ENCODE peak calls at places on chromosome 11, in ten cellular contexts. One of them, this sample, is unnamed.

GRCh38 chr11:80096736-80097135 is 655.9 kb upstream of the TENM4 start:
- DNase-seq in T-helper 2 cell: no peak
- DNase-seq in heart right ventricle: no peak
- DNase-seq in NCI-H446: no peak
- DNase-seq in BE2C: no peak
- DNase-seq in EH: peak; percentile 97
- DNase-seq in activated T-cell treated with anti-CD3 and anti-CD28 coated beads, Interleukin-2, amount 50 U/mL, for 72 hours: no peak
- DNase-seq in BJ: peak; percentile 82
- DNase-seq in mesothelial cell of epicardium: no peak
- DNase-seq in posterior vena cava: no peak
- DNase-seq in this sample: no peak

GRCh38 chr11:7544021-7544420 is 30.2 kb downstream of the PPFIBP2 start:
- DNase-seq in heart right ventricle: no peak
- DNase-seq in T-helper 2 cell: no peak
- DNase-seq in mesothelial cell of epicardium: no peak
- DNase-seq in BJ: no peak
- DNase-seq in NCI-H446: no peak
- DNase-seq in activated T-cell treated with anti-CD3 and anti-CD28 coated beads, Interleukin-2, amount 50 U/mL, for 72 hours: no peak
- DNase-seq in posterior vena cava: no peak
- DNase-seq in BE2C: no peak
- DNase-seq in EH: no peak
- DNase-seq in this sample: no peak

GRCh38 chr11:119056397-119056999 is 507 bp downstream of the HYOU1 start:
- DNase-seq in T-helper 2 cell: peak; percentile 52
- DNase-seq in posterior vena cava: no peak
- DNase-seq in heart right ventricle: peak; percentile 24
- DNase-seq in EH: peak; percentile 15
- DNase-seq in BJ: no peak
- DNase-seq in activated T-cell treated with anti-CD3 and anti-CD28 coated beads, Interleukin-2, amount 50 U/mL, for 72 hours: peak; percentile 51
- DNase-seq in NCI-H446: peak; percentile 28
- DNase-seq in mesothelial cell of epicardium: no peak
- DNase-seq in BE2C: peak; percentile 47
- DNase-seq in this sample: no peak

GRCh38 chr11:111860257-111860656 is 11.1 kb downstream of the ALG9 start:
- DNase-seq in EH: no peak
- DNase-seq in posterior vena cava: no peak
- DNase-seq in mesothelial cell of epicardium: no peak
- DNase-seq in BE2C: no peak
- DNase-seq in BJ: no peak
- DNase-seq in T-helper 2 cell: no peak
- DNase-seq in heart right ventricle: no peak
- DNase-seq in activated T-cell treated with anti-CD3 and anti-CD28 coated beads, Interleukin-2, amount 50 U/mL, for 72 hours: no peak
- DNase-seq in NCI-H446: no peak
- DNase-seq in this sample: no peak

GRCh38 chr11:74683941-74684481 is 47.2 kb downstream of the CHRDL2 start:
- DNase-seq in T-helper 2 cell: no peak
- DNase-seq in NCI-H446: no peak
- DNase-seq in BE2C: no peak
- DNase-seq in mesothelial cell of epicardium: no peak
- DNase-seq in posterior vena cava: peak; percentile 58
- DNase-seq in activated T-cell treated with anti-CD3 and anti-CD28 coated beads, Interleukin-2, amount 50 U/mL, for 72 hours: no peak
- DNase-seq in EH: peak; percentile 74
- DNase-seq in heart right ventricle: no peak
- DNase-seq in BJ: no peak
- DNase-seq in this sample: no peak

GRCh38 chr11:8250446-8250845 is 13.2 kb downstream of the LMO1 start:
- DNase-seq in activated T-cell treated with anti-CD3 and anti-CD28 coated beads, Interleukin-2, amount 50 U/mL, for 72 hours: no peak
- DNase-seq in BE2C: no peak
- DNase-seq in heart right ventricle: no peak
- DNase-seq in NCI-H446: peak; percentile 70
- DNase-seq in mesothelial cell of epicardium: peak; percentile 3
- DNase-seq in BJ: no peak
- DNase-seq in T-helper 2 cell: no peak
- DNase-seq in EH: no peak
- DNase-seq in posterior vena cava: peak; percentile 60
- DNase-seq in this sample: no peak

GRCh38 chr11:7160814-7161489 is 72.2 kb downstream of the RBMXL2 start:
- DNase-seq in mesothelial cell of epicardium: no peak
- DNase-seq in activated T-cell treated with anti-CD3 and anti-CD28 coated beads, Interleukin-2, amount 50 U/mL, for 72 hours: peak; percentile 6
- DNase-seq in NCI-H446: no peak
- DNase-seq in BE2C: no peak
- DNase-seq in posterior vena cava: no peak
- DNase-seq in BJ: no peak
- DNase-seq in heart right ventricle: no peak
- DNase-seq in T-helper 2 cell: no peak
- DNase-seq in EH: no peak
- DNase-seq in this sample: no peak

GRCh38 chr11:19073454-19074415 is 13.2 kb upstream of the MRGPRX2 start:
- DNase-seq in BE2C: no peak
- DNase-seq in posterior vena cava: no peak
- DNase-seq in NCI-H446: no peak
- DNase-seq in heart right ventricle: no peak
- DNase-seq in T-helper 2 cell: no peak
- DNase-seq in mesothelial cell of epicardium: no peak
- DNase-seq in activated T-cell treated with anti-CD3 and anti-CD28 coated beads, Interleukin-2, amount 50 U/mL, for 72 hours: no peak
- DNase-seq in BJ: no peak
- DNase-seq in EH: no peak
- DNase-seq in this sample: no peak

GRCh38 chr11:94997437-94997836 is 23.9 kb downstream of the KDM4D start:
- DNase-seq in T-helper 2 cell: no peak
- DNase-seq in activated T-cell treated with anti-CD3 and anti-CD28 coated beads, Interleukin-2, amount 50 U/mL, for 72 hours: no peak
- DNase-seq in NCI-H446: no peak
- DNase-seq in EH: no peak
- DNase-seq in BJ: no peak
- DNase-seq in BE2C: no peak
- DNase-seq in heart right ventricle: no peak
- DNase-seq in posterior vena cava: no peak
- DNase-seq in mesothelial cell of epicardium: no peak
- DNase-seq in this sample: no peak

GRCh38 chr11:133898031-133898769 is 52.9 kb upstream of the SPATA19 start:
- DNase-seq in BJ: no peak
- DNase-seq in T-helper 2 cell: no peak
- DNase-seq in mesothelial cell of epicardium: no peak
- DNase-seq in NCI-H446: no peak
- DNase-seq in posterior vena cava: peak; percentile 45
- DNase-seq in heart right ventricle: no peak
- DNase-seq in BE2C: peak; percentile 9
- DNase-seq in EH: no peak
- DNase-seq in activated T-cell treated with anti-CD3 and anti-CD28 coated beads, Interleukin-2, amount 50 U/mL, for 72 hours: no peak
- DNase-seq in this sample: no peak

GRCh38 chr11:66976048-66976467 is 954 bp downstream of the C11orf86 start:
- DNase-seq in BE2C: peak; percentile 72
- DNase-seq in posterior vena cava: no peak
- DNase-seq in heart right ventricle: no peak
- DNase-seq in T-helper 2 cell: no peak
- DNase-seq in activated T-cell treated with anti-CD3 and anti-CD28 coated beads, Interleukin-2, amount 50 U/mL, for 72 hours: peak; percentile 47
- DNase-seq in EH: no peak
- DNase-seq in NCI-H446: peak; percentile 18
- DNase-seq in mesothelial cell of epicardium: no peak
- DNase-seq in BJ: no peak
- DNase-seq in this sample: no peak

GRCh38 chr11:130144129-130144528 is 15.5 kb upstream of the ST14 start:
- DNase-seq in activated T-cell treated with anti-CD3 and anti-CD28 coated beads, Interleukin-2, amount 50 U/mL, for 72 hours: no peak
- DNase-seq in EH: no peak
- DNase-seq in T-helper 2 cell: no peak
- DNase-seq in BE2C: no peak
- DNase-seq in BJ: no peak
- DNase-seq in NCI-H446: no peak
- DNase-seq in heart right ventricle: no peak
- DNase-seq in posterior vena cava: peak; percentile 60
- DNase-seq in mesothelial cell of epicardium: no peak
- DNase-seq in this sample: no peak

GRCh38 chr11:67352546-67353316 is 615 bp downstream of the POLD4 start:
- DNase-seq in posterior vena cava: peak; percentile 87
- DNase-seq in mesothelial cell of epicardium: no peak
- DNase-seq in BE2C: peak; percentile 52
- DNase-seq in heart right ventricle: peak; percentile 27
- DNase-seq in T-helper 2 cell: no peak
- DNase-seq in EH: peak; percentile 55
- DNase-seq in activated T-cell treated with anti-CD3 and anti-CD28 coated beads, Interleukin-2, amount 50 U/mL, for 72 hours: peak; percentile 69
- DNase-seq in BJ: no peak
- DNase-seq in NCI-H446: no peak
- DNase-seq in this sample: no peak

GRCh38 chr11:74695705-74696280 is 35.4 kb downstream of the CHRDL2 start:
- DNase-seq in posterior vena cava: no peak
- DNase-seq in EH: peak; percentile 16
- DNase-seq in BJ: no peak
- DNase-seq in heart right ventricle: no peak
- DNase-seq in mesothelial cell of epicardium: no peak
- DNase-seq in T-helper 2 cell: no peak
- DNase-seq in activated T-cell treated with anti-CD3 and anti-CD28 coated beads, Interleukin-2, amount 50 U/mL, for 72 hours: no peak
- DNase-seq in BE2C: no peak
- DNase-seq in NCI-H446: no peak
- DNase-seq in this sample: no peak

GRCh38 chr11:134030853-134031252 is 38.0 kb upstream of the JAM3 start:
- DNase-seq in heart right ventricle: no peak
- DNase-seq in BE2C: no peak
- DNase-seq in NCI-H446: no peak
- DNase-seq in EH: no peak
- DNase-seq in T-helper 2 cell: no peak
- DNase-seq in BJ: no peak
- DNase-seq in mesothelial cell of epicardium: no peak
- DNase-seq in activated T-cell treated with anti-CD3 and anti-CD28 coated beads, Interleukin-2, amount 50 U/mL, for 72 hours: no peak
- DNase-seq in posterior vena cava: peak; percentile 64
- DNase-seq in this sample: no peak

GRCh38 chr11:56670984-56671383 is 7.5 kb downstream of the OR5AR1 start:
- DNase-seq in heart right ventricle: no peak
- DNase-seq in NCI-H446: no peak
- DNase-seq in EH: no peak
- DNase-seq in T-helper 2 cell: no peak
- DNase-seq in activated T-cell treated with anti-CD3 and anti-CD28 coated beads, Interleukin-2, amount 50 U/mL, for 72 hours: no peak
- DNase-seq in mesothelial cell of epicardium: no peak
- DNase-seq in BE2C: no peak
- DNase-seq in posterior vena cava: no peak
- DNase-seq in BJ: no peak
- DNase-seq in this sample: no peak

GRCh38 chr11:125141686-125142535 is 22.6 kb upstream of the PKNOX2 start:
- DNase-seq in BJ: no peak
- DNase-seq in mesothelial cell of epicardium: peak; percentile 50
- DNase-seq in posterior vena cava: no peak
- DNase-seq in heart right ventricle: peak; percentile 15
- DNase-seq in T-helper 2 cell: peak; percentile 44
- DNase-seq in NCI-H446: peak; percentile 63
- DNase-seq in BE2C: peak; percentile 64
- DNase-seq in EH: peak; percentile 52
- DNase-seq in activated T-cell treated with anti-CD3 and anti-CD28 coated beads, Interleukin-2, amount 50 U/mL, for 72 hours: peak; percentile 57
- DNase-seq in this sample: no peak

GRCh38 chr11:76558473-76558872 is 112.1 kb downstream of the LRRC32 start:
- DNase-seq in NCI-H446: no peak
- DNase-seq in BE2C: no peak
- DNase-seq in EH: no peak
- DNase-seq in BJ: no peak
- DNase-seq in activated T-cell treated with anti-CD3 and anti-CD28 coated beads, Interleukin-2, amount 50 U/mL, for 72 hours: no peak
- DNase-seq in heart right ventricle: no peak
- DNase-seq in posterior vena cava: no peak
- DNase-seq in mesothelial cell of epicardium: no peak
- DNase-seq in T-helper 2 cell: no peak
- DNase-seq in this sample: no peak

GRCh38 chr11:48024635-48025071 is 44.3 kb downstream of the PTPRJ start:
- DNase-seq in T-helper 2 cell: no peak
- DNase-seq in activated T-cell treated with anti-CD3 and anti-CD28 coated beads, Interleukin-2, amount 50 U/mL, for 72 hours: no peak
- DNase-seq in BJ: no peak
- DNase-seq in mesothelial cell of epicardium: no peak
- DNase-seq in posterior vena cava: peak; percentile 26
- DNase-seq in NCI-H446: peak; percentile 97
- DNase-seq in heart right ventricle: no peak
- DNase-seq in EH: no peak
- DNase-seq in BE2C: no peak
- DNase-seq in this sample: peak; percentile 95

GRCh38 chr11:123197711-123198110 is 2.7 kb upstream of the CLMP start:
- DNase-seq in BJ: peak; percentile 87
- DNase-seq in heart right ventricle: no peak
- DNase-seq in EH: peak; percentile 85
- DNase-seq in T-helper 2 cell: no peak
- DNase-seq in BE2C: no peak
- DNase-seq in mesothelial cell of epicardium: no peak
- DNase-seq in posterior vena cava: no peak
- DNase-seq in activated T-cell treated with anti-CD3 and anti-CD28 coated beads, Interleukin-2, amount 50 U/mL, for 72 hours: peak; percentile 20
- DNase-seq in NCI-H446: no peak
- DNase-seq in this sample: no peak

GRCh38 chr11:77039491-77040400 is 5.5 kb downstream of the B3GNT6 start:
- DNase-seq in BJ: no peak
- DNase-seq in posterior vena cava: no peak
- DNase-seq in BE2C: peak; percentile 64
- DNase-seq in activated T-cell treated with anti-CD3 and anti-CD28 coated beads, Interleukin-2, amount 50 U/mL, for 72 hours: peak; percentile 37
- DNase-seq in mesothelial cell of epicardium: no peak
- DNase-seq in NCI-H446: no peak
- DNase-seq in heart right ventricle: no peak
- DNase-seq in T-helper 2 cell: no peak
- DNase-seq in EH: peak; percentile 43
- DNase-seq in this sample: no peak

GRCh38 chr11:47220401-47220821 is 5.6 kb downstream of the DDB2 start:
- DNase-seq in T-helper 2 cell: no peak
- DNase-seq in EH: peak; percentile 80
- DNase-seq in activated T-cell treated with anti-CD3 and anti-CD28 coated beads, Interleukin-2, amount 50 U/mL, for 72 hours: no peak
- DNase-seq in heart right ventricle: no peak
- DNase-seq in mesothelial cell of epicardium: no peak
- DNase-seq in BJ: no peak
- DNase-seq in BE2C: no peak
- DNase-seq in NCI-H446: no peak
- DNase-seq in posterior vena cava: no peak
- DNase-seq in this sample: no peak

GRCh38 chr11:14070866-14071265 is 108.3 kb downstream of the SPON1 start:
- DNase-seq in mesothelial cell of epicardium: no peak
- DNase-seq in T-helper 2 cell: no peak
- DNase-seq in posterior vena cava: no peak
- DNase-seq in NCI-H446: no peak
- DNase-seq in activated T-cell treated with anti-CD3 and anti-CD28 coated beads, Interleukin-2, amount 50 U/mL, for 72 hours: no peak
- DNase-seq in BE2C: no peak
- DNase-seq in EH: no peak
- DNase-seq in heart right ventricle: no peak
- DNase-seq in BJ: no peak
- DNase-seq in this sample: no peak

GRCh38 chr11:94151903-94152677 is 23.4 kb downstream of the PANX1 start:
- DNase-seq in EH: peak; percentile 92
- DNase-seq in BE2C: peak; percentile 72
- DNase-seq in mesothelial cell of epicardium: no peak
- DNase-seq in activated T-cell treated with anti-CD3 and anti-CD28 coated beads, Interleukin-2, amount 50 U/mL, for 72 hours: peak; percentile 33
- DNase-seq in T-helper 2 cell: no peak
- DNase-seq in posterior vena cava: no peak
- DNase-seq in NCI-H446: peak; percentile 34
- DNase-seq in BJ: peak; percentile 52
- DNase-seq in heart right ventricle: peak; percentile 40
- DNase-seq in this sample: no peak

This sample was measured in DMS 273 treated with DMSO at 0.1 percent for 48 hours.